ENCODE peak calls at places on chromosomes 12 and 14, in six cellular contexts. H is epithelial cell of esophagus, U is SHP77, V is left lobe of liver, L is upper lobe of right lung, Z is cardiac muscle cell. T is an unnamed sample.

GRCh38 chr12:56836317-56836716 is 73.2 kb downstream of the HSD17B6 start:
- DNase-seq in H (peak), Z (no peak), V (no peak), L (no peak), U (no peak), T (no peak)

GRCh38 chr12:108447168-108447840 is 67.8 kb upstream of the FICD start:
- DNase-seq in H (peak), L (no peak), Z (no peak), V (no peak), U (no peak), T (no peak)

GRCh38 chr12:124741211-124741610 is 122.5 kb downstream of the SCARB1 start:
- DNase-seq in H (no peak), V (peak), L (no peak), U (no peak), Z (no peak), T (no peak)

GRCh38 chr12:74537126-74537706 is 419 bp upstream of the ATXN7L3B start:
- DNase-seq in U (peak), Z (peak), H (peak), L (no peak), V (no peak), T (peak)

GRCh38 chr14:76267322-76268012 is 108.5 kb upstream of the ESRRB start:
- DNase-seq in H (peak), U (peak), L (peak), Z (no peak), V (peak), T (peak)

GRCh38 chr12:64674367-64674922 is 64.2 kb downstream of the RASSF3 start:
- DNase-seq in V (no peak), Z (no peak), L (no peak), U (no peak), H (no peak), T (no peak)

GRCh38 chr12:131311764-131312163 is 358.1 kb downstream of the ADGRD1 start:
- DNase-seq in V (no peak), U (no peak), H (no peak), Z (no peak), L (no peak), T (no peak)

GRCh38 chr12:42846782-42847181 is 257.2 kb upstream of the PRICKLE1 start:
- DNase-seq in V (no peak), L (no peak), Z (no peak), H (peak), U (no peak), T (no peak)

T was measured in AG08396.